ENCODE peak calls at places on chromosomes 12 and 14, in four cellular contexts. J is right atrium auricular region, X is cardiac muscle cell, H is HCEC 1CT. D is an unnamed sample.

GRCh38 chr14:83347874-83348273 is 1814.2 kb upstream of the SEL1L start:
- DNase-seq in J (no peak), X (no peak), H (peak), D (no peak)

GRCh38 chr14:102568115-102568614 is 24.3 kb upstream of the RCOR1 start:
- DNase-seq in J (no peak), X (no peak), H (no peak), D (no peak)

GRCh38 chr12:115946867-115947695 is 330.4 kb downstream of the MED13L start:
- DNase-seq in J (no peak), X (no peak), H (no peak), D (no peak)

GRCh38 chr12:47551426-47551851 is 154.4 kb downstream of the RPAP3 start:
- DNase-seq in J (no peak), X (peak), H (peak), D (no peak)

GRCh38 chr12:59055204-59055839 is 135.0 kb upstream of the LRIG3 start:
- DNase-seq in J (no peak), X (peak), H (peak), D (no peak)

GRCh38 chr14:79369359-79370332 is 841.7 kb downstream of the DIO2 start:
- DNase-seq in J (no peak), X (peak), H (peak), D (no peak)

GRCh38 chr12:25364529-25365339 is 114.0 kb upstream of the KRAS start:
- DNase-seq in J (no peak), X (no peak), H (no peak), D (no peak)

GRCh38 chr12:40106655-40107054 is 774 bp upstream of the SLC2A13 start:
- DNase-seq in J (no peak), X (no peak), H (no peak), D (no peak)

GRCh38 chr12:120960657-120961056 is 17.7 kb upstream of the HNF1A start:
- DNase-seq in J (no peak), X (no peak), H (no peak), D (no peak)

GRCh38 chr12:114901316-114901715 is 217.3 kb upstream of the TBX3 start:
- DNase-seq in J (no peak), X (no peak), H (no peak), D (no peak)

GRCh38 chr12:57243521-57244305 is 7.3 kb downstream of the STAC3 start:
- DNase-seq in J (peak), X (peak), H (peak), D (peak)

GRCh38 chr14:98959410-98959809 is 312.6 kb downstream of the BCL11B start:
- DNase-seq in J (peak), X (no peak), H (no peak), D (peak)

GRCh38 chr12:123808167-123808566 is 46.1 kb downstream of the DNAH10 start:
- DNase-seq in J (no peak), X (peak), H (peak), D (no peak)

GRCh38 chr14:68384335-68384734 is 408.5 kb downstream of the ZFP36L1 start:
- DNase-seq in J (peak), X (peak), H (no peak), D (no peak)

GRCh38 chr14:36585100-36585499 is 2.7 kb upstream of the NKX2-8 start:
- DNase-seq in J (no peak), X (no peak), H (no peak), D (no peak)

GRCh38 chr14:53180272-53181221 is 27.4 kb upstream of the DDHD1 start:
- DNase-seq in J (no peak), X (peak), H (peak), D (no peak)

GRCh38 chr12:104695453-104696148 is 238.9 kb downstream of the CHST11 start:
- DNase-seq in J (no peak), X (peak), H (no peak), D (no peak)

GRCh38 chr12:22100952-22101748 is 55.1 kb downstream of the CMAS start:
- DNase-seq in J (peak), X (peak), H (peak), D (no peak)

GRCh38 chr12:6960291-6961277 is 9.4 kb downstream of the PTPN6 start:
- DNase-seq in J (no peak), X (peak), H (peak), D (no peak)

GRCh38 chr12:92034858-92035401 is 110.7 kb downstream of the BTG1 start:
- DNase-seq in J (no peak), X (peak), H (peak), D (no peak)

GRCh38 chr14:30798961-30799360 is 75.4 kb upstream of the COCH start:
- DNase-seq in J (no peak), X (no peak), H (no peak), D (no peak)

GRCh38 chr14:50955373-50956043 is 11.2 kb upstream of the PYGL start:
- DNase-seq in J (peak), X (peak), H (peak), D (peak)

GRCh38 chr14:37124617-37125016 is 47.8 kb downstream of the SLC25A21 start:
- DNase-seq in J (no peak), X (no peak), H (peak), D (no peak)